ENCODE peak calls at places on chromosomes 5 and 9, in eight cellular contexts. O, C, J, Q, M, G, P and U are unnamed samples.

GRCh38 chr5:41370482-41370881 is 139.9 kb downstream of the PLCXD3 start:
- DNase-seq in O (no peak), C (no peak), J (no peak), Q (no peak), M (no peak), G (no peak), P (no peak), U (no peak)

GRCh38 chr5:8675182-8675581 is 806.2 kb downstream of the MTRR start:
- DNase-seq in O (no peak), C (no peak), J (no peak), Q (no peak), M (no peak), G (no peak), P (no peak), U (no peak)

GRCh38 chr5:14059810-14060209 is 83.3 kb upstream of the TRIO start:
- DNase-seq in O (peak; percentile 50), C (no peak), J (no peak), Q (no peak), M (no peak), G (no peak), P (no peak), U (no peak)

GRCh38 chr5:65811004-65811403 is 89.0 kb downstream of the NLN start:
- DNase-seq in O (peak; percentile 84), C (no peak), J (peak; percentile 57), Q (no peak), M (no peak), G (no peak), P (no peak), U (no peak)

GRCh38 chr5:175032741-175033151 is 308.4 kb downstream of the MSX2 start:
- DNase-seq in O (no peak), C (no peak), J (no peak), Q (no peak), M (no peak), G (no peak), P (no peak), U (no peak)

GRCh38 chr9:32339424-32339823 is 45.0 kb upstream of the ACO1 start:
- DNase-seq in O (peak; percentile 19), C (no peak), J (no peak), Q (no peak), M (no peak), G (no peak), P (no peak), U (no peak)

GRCh38 chr9:32331240-32331639 is 53.2 kb upstream of the ACO1 start:
- DNase-seq in O (no peak), C (no peak), J (no peak), Q (no peak), M (no peak), G (no peak), P (no peak), U (no peak)

GRCh38 chr5:41722359-41722950 is 147.8 kb downstream of the OXCT1 start:
- DNase-seq in O (peak; percentile 30), C (peak; percentile 46), J (no peak), Q (no peak), M (no peak), G (no peak), P (no peak), U (no peak)

GRCh38 chr9:135615666-135616620 is 23.4 kb downstream of the GLT6D1 start:
- DNase-seq in O (no peak), C (peak; percentile 65), J (no peak), Q (no peak), M (no peak), G (no peak), P (no peak), U (no peak)

GRCh38 chr9:79623799-79624721 is 52.3 kb downstream of the TLE4 start:
- DNase-seq in O (peak; percentile 69), C (no peak), J (no peak), Q (peak; percentile 23), M (no peak), G (peak; percentile 4), P (peak; percentile 38), U (no peak)

GRCh38 chr5:2751592-2752021 is at the start of gene IRX2:
- DNase-seq in O (peak; percentile 92), C (peak; percentile 96), J (peak; percentile 84), Q (peak; percentile 79), M (peak; percentile 68), G (no peak), P (no peak), U (no peak)

GRCh38 chr9:5513966-5514365 is 3.6 kb downstream of the PDCD1LG2 start:
- DNase-seq in O (no peak), C (no peak), J (no peak), Q (no peak), M (no peak), G (no peak), P (no peak), U (no peak)

GRCh38 chr9:2085719-2086515 is 70.8 kb downstream of the SMARCA2 start:
- DNase-seq in O (no peak), C (no peak), J (peak; percentile 65), Q (no peak), M (no peak), G (no peak), P (no peak), U (no peak)

GRCh38 chr5:98460536-98460935 is 312.9 kb upstream of the RGMB start:
- DNase-seq in O (peak; percentile 47), C (no peak), J (no peak), Q (no peak), M (no peak), G (no peak), P (no peak), U (no peak)

GRCh38 chr5:38556599-38557308 is at the start of gene LIFR:
- DNase-seq in O (peak; percentile 86), C (peak; percentile 95), J (peak; percentile 81), Q (peak; percentile 89), M (peak; percentile 89), G (peak; percentile 39), P (peak; percentile 40), U (peak; percentile 36)

GRCh38 chr5:35089688-35090314 is 42.1 kb upstream of the AGXT2 start:
- DNase-seq in O (peak; percentile 88), C (peak; percentile 91), J (peak; percentile 77), Q (no peak), M (peak; percentile 75), G (peak; percentile 64), P (peak; percentile 44), U (peak; percentile 37)

GRCh38 chr9:114494776-114495569 is 10.3 kb downstream of the WHRN start:
- DNase-seq in O (no peak), C (no peak), J (no peak), Q (no peak), M (no peak), G (no peak), P (no peak), U (no peak)

GRCh38 chr5:40678021-40678939 is 1.4 kb upstream of the PTGER4 start:
- DNase-seq in O (peak; percentile 58), C (no peak), J (peak; percentile 37), Q (no peak), M (no peak), G (no peak), P (no peak), U (no peak)

GRCh38 chr5:141695627-141696180 is 13.7 kb upstream of the ARAP3 start:
- DNase-seq in O (peak; percentile 46), C (no peak), J (no peak), Q (peak; percentile 61), M (no peak), G (no peak), P (no peak), U (no peak)

DNA sequence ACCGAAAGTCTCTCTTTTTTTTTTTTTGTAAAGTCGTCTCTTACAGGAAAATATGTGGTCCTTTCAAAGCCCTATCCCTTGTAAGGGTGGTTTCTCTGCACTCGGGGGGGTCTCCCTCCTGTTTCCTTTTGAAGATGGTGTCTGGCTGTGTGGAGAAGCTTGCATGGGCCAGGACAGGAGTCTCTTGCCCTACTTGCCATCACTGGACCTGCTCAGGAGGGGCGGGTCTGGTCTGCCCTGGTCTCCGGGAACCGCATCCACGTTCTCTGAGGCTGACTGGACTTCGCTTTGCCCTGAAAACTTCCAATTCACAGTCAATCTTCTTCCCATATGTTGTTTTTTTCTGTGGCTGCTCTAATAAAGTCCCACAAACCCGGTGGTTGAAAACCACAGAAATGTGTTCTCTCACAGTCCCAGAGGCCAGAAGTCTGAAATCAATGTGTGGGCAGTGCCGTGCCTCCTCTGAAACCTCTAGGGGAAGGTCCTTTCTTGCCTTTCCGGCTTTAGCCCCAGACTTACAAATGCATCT is 92.9 kb upstream of the IER5L start:
- DNase-seq in O (no peak), C (peak; percentile 34), J (peak; percentile 15), Q (peak; percentile 7), M (no peak), G (no peak), P (no peak), U (peak; percentile 14)
- H3K27ac ChIP-seq in O (no peak overlapping the region), C (no peak overlapping the region), J (no peak overlapping the region), Q (no peak overlapping the region), M (no peak overlapping the region), G (no peak overlapping the region), P (no peak overlapping the region), U (no peak overlapping the region)

DNA sequence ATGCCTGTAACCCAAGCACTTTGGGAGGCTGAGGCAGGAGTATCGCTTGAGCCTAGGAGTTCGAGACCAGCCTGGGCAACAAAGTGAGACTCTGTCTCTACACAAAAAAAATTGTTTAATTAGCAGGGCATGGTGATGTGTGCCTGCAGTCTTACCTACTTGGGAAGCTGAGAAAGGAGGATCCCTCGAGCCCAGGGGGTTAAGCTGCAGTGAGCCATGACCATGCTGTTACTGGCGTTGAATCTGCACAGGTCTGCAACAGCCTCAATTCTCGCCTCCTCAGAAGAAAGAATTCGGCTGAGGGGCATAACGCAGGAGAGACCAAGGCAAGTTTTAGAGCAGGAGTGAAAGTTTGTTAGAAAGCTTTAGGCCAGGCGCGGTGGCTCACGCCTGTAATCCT is 18.0 kb downstream of the CCT5 start:
- DNase-seq in O (no peak), C (no peak), J (no peak), Q (no peak), M (no peak), G (no peak), P (no peak), U (no peak)
- H3K9me3 ChIP-seq in O (no peaks in the 10 kb centered on the region), C (no peaks in the 10 kb centered on the region), J (no peaks in the 10 kb centered on the region), Q (no peaks in the 10 kb centered on the region), M (no peaks in the 10 kb centered on the region), G (no peaks in the 10 kb centered on the region), P (no peaks in the 10 kb centered on the region), U (no peaks in the 10 kb centered on the region)

GRCh38 chr9:125258160-125258559 is 3.5 kb upstream of the GAPVD1 start:
- DNase-seq in O (no peak), C (no peak), J (no peak), Q (no peak), M (no peak), G (no peak), P (no peak), U (no peak)
- H3K27ac ChIP-seq in O (no peak overlapping the region), C (no peak overlapping the region), J (no peak overlapping the region), Q (no peak overlapping the region), M (no peak overlapping the region), G (no peak overlapping the region), P (no peak overlapping the region), U (no peak overlapping the region)

DNA sequence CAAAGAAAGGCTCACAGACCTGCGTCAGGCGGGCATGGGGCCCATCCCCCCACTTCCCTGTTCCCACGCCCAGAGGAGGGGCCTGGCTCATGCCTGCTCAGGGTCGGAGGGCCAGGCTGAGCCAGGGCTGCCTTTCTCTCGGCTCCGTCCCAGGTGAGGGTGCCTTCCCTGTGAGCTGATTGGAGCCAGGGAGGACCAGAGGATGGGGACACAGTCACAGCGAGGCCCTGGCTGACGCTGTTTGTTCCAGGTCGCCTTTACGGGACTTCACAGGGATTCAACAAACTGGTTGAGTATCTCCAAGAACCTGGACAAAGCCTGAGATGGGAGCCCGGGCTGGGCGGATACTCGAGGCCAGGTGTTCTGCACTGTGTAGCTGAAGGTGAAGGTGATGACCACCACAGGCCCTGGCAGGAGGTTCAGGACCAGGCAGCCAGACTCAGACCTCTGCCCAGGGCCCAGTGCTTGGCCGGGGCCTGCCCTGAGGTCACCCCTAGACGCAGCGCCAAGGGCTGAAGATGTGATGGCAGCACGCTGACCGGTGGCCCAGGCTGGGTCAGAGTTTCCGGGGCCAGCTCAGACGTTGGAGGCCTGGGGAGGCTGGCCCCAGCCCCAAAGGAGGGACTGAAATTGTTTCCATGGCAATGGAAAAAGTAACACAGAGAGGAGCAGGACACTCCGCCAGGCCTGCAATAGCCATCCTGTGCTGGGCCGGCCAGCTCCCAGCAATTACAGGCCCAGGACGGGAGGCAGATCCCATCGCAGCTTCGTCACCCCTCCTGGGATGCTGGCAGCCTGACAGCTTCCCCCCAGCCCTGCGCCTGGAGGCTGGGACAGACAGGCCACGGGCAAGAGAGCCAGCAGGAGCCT is 65.3 kb upstream of the ADAMTS2 start:
- DNase-seq in O (no peak), C (peak; percentile 38), J (no peak), Q (no peak), M (no peak), G (no peak), P (no peak), U (no peak)
- H3K9me3 ChIP-seq in O (no peaks in the 10 kb centered on the region), C (no peaks in the 10 kb centered on the region), J (no peaks in the 10 kb centered on the region), Q (no peaks in the 10 kb centered on the region), M (no peaks in the 10 kb centered on the region), G (no peaks in the 10 kb centered on the region), P (no peaks in the 10 kb centered on the region), U (no peaks in the 10 kb centered on the region)